ENCODE peak calls at places on chromosomes 4 and X, in ten cellular contexts. N is OCI-LY7; H is left ventricle myocardium inferior; Y is heart left ventricle; J is CD8-positive, alpha-beta T cell; R is caudate nucleus; M is uterus; U is keratinocyte; T is testis; O is transverse colon. K is an unnamed sample.
A peak's percentile ranks its signal among the peaks of the same experiment; 100 is the strongest.

GRCh38 chrX:113759422-113759821 is 824.5 kb upstream of the HTR2C start:
- DNase-seq in Y (no peak), R (no peak), H (no peak), J (no peak), T (no peak), O (no peak), U (no peak), N (no peak), M (no peak), K (no peak)

GRCh38 chr4:152949930-152950329 is 13.8 kb downstream of the FHDC1 start:
- DNase-seq in Y (no peak), T (no peak), J (no peak), H (no peak), R (no peak), O (no peak), U (no peak), M (no peak), N (no peak), K (no peak)

GRCh38 chr4:1026115-1026514 is 14.7 kb downstream of the FGFRL1 start:
- DNase-seq in J (no peak), T (no peak), O (peak; percentile 68), R (no peak), H (peak; percentile 39), U (no peak), Y (no peak), N (peak; percentile 65), M (no peak), K (no peak)

GRCh38 chr4:144562019-144562740 is 83.8 kb upstream of the HHIP start:
- DNase-seq in H (no peak), Y (no peak), M (no peak), R (no peak), J (no peak), T (no peak), U (no peak), N (no peak), O (no peak), K (no peak)

GRCh38 chrX:6029014-6029413 is 199.7 kb downstream of the NLGN4X start:
- DNase-seq in T (no peak), O (no peak), U (no peak), J (no peak), N (no peak), R (no peak), M (no peak), H (no peak), Y (no peak), K (no peak)

GRCh38 chr4:95371457-95372179 is 177.2 kb downstream of the UNC5C start:
- DNase-seq in H (no peak), J (no peak), R (no peak), Y (no peak), N (no peak), U (no peak), M (no peak), T (no peak), O (no peak), K (no peak)

GRCh38 chr4:8086751-8087445 is 71.7 kb downstream of the ABLIM2 start:
- DNase-seq in O (no peak), U (no peak), J (no peak), R (no peak), T (no peak), Y (peak; percentile 47), N (no peak), M (no peak), H (no peak), K (no peak)

GRCh38 chr4:81571105-81571504 is 99.4 kb upstream of the RASGEF1B start:
- DNase-seq in R (no peak), H (no peak), O (no peak), J (no peak), M (no peak), N (no peak), U (no peak), T (no peak), Y (no peak), K (no peak)

GRCh38 chrX:66017659-66018170 is 22.2 kb downstream of the VSIG4 start:
- DNase-seq in J (no peak), Y (no peak), U (no peak), O (no peak), T (no peak), M (no peak), H (no peak), R (no peak), N (no peak), K (no peak)

GRCh38 chrX:77749695-77750094 is 36.3 kb downstream of the ATRX start:
- DNase-seq in T (no peak), H (no peak), M (no peak), R (no peak), Y (no peak), O (no peak), N (no peak), U (no peak), J (no peak), K (no peak)

GRCh38 chr4:147782087-147782781 is 50.3 kb downstream of the ARHGAP10 start:
- DNase-seq in U (no peak), J (no peak), Y (no peak), H (no peak), M (no peak), O (no peak), T (no peak), N (no peak), R (no peak), K (no peak)

GRCh38 chr4:40323866-40324265 is 11.3 kb upstream of the CHRNA9 start:
- DNase-seq in H (no peak), O (no peak), M (peak; percentile 39), T (no peak), N (no peak), Y (no peak), R (no peak), J (no peak), U (no peak), K (no peak)

GRCh38 chrX:123217728-123218127 is 33.6 kb downstream of the GRIA3 start:
- DNase-seq in T (no peak), H (no peak), O (no peak), Y (no peak), N (no peak), M (no peak), R (no peak), J (no peak), U (no peak), K (no peak)

GRCh38 chrX:123222920-123223319 is 38.8 kb downstream of the GRIA3 start:
- DNase-seq in N (no peak), Y (no peak), M (no peak), H (no peak), T (peak; percentile 24), U (no peak), J (no peak), R (no peak), O (no peak), K (no peak)

GRCh38 chrX:123223409-123223808 is 39.3 kb downstream of the GRIA3 start:
- DNase-seq in U (no peak), J (no peak), R (no peak), M (no peak), T (no peak), O (no peak), H (no peak), N (no peak), Y (no peak), K (no peak)

GRCh38 chrX:123217077-123217476 is 33.0 kb downstream of the GRIA3 start:
- DNase-seq in J (no peak), N (no peak), Y (no peak), U (no peak), T (peak; percentile 61), H (no peak), O (no peak), M (no peak), R (no peak), K (no peak)

GRCh38 chrX:123219916-123220315 is 35.8 kb downstream of the GRIA3 start:
- DNase-seq in Y (peak; percentile 44), T (peak; percentile 14), N (no peak), O (no peak), R (no peak), M (no peak), U (no peak), J (no peak), H (peak; percentile 29), K (peak; percentile 47)
- H3K27ac ChIP-seq in Y (no peak overlapping the region), T (no peak overlapping the region), N (no peak overlapping the region), O (no peak overlapping the region), R (peak overlapping the region; percentile 38), M (no peak overlapping the region), U (no peak overlapping the region), J (no peak overlapping the region), H (peak overlapping the region; percentile 62), K (peak overlapping the region; percentile 55)

DNA sequence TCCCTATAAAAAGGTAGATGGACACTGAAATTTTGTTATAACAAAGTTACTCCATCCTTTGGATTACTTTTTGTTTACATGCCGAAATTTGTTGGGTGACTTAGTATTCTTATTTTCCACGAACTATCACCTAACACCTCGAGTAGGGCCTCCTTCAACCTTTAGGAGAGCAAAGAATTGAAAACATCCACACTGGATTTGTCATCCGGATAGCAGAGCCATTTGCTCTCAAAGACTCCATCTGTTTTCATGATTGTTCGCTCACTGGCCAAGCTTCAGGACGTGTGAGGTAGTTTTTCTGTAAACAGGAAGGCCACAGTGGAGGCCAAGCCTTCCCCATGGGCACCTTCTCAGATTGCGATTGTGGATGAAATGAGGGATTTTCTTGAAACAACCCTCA is at the start of gene ADAD1:
- DNase-seq in R (no peak), H (no peak), M (no peak), J (no peak), Y (no peak), N (no peak), U (no peak), O (no peak), T (no peak), K (no peak)
- H3K27ac ChIP-seq in R (no peak within 1 kb of the TSS), H (no peak within 1 kb of the TSS), M (no peak within 1 kb of the TSS), J (no peak within 1 kb of the TSS), Y (no peak within 1 kb of the TSS), N (no peak within 1 kb of the TSS), U (no peak within 1 kb of the TSS), O (no peak within 1 kb of the TSS), T (no peak within 1 kb of the TSS), K (no peak within 1 kb of the TSS)

DNA sequence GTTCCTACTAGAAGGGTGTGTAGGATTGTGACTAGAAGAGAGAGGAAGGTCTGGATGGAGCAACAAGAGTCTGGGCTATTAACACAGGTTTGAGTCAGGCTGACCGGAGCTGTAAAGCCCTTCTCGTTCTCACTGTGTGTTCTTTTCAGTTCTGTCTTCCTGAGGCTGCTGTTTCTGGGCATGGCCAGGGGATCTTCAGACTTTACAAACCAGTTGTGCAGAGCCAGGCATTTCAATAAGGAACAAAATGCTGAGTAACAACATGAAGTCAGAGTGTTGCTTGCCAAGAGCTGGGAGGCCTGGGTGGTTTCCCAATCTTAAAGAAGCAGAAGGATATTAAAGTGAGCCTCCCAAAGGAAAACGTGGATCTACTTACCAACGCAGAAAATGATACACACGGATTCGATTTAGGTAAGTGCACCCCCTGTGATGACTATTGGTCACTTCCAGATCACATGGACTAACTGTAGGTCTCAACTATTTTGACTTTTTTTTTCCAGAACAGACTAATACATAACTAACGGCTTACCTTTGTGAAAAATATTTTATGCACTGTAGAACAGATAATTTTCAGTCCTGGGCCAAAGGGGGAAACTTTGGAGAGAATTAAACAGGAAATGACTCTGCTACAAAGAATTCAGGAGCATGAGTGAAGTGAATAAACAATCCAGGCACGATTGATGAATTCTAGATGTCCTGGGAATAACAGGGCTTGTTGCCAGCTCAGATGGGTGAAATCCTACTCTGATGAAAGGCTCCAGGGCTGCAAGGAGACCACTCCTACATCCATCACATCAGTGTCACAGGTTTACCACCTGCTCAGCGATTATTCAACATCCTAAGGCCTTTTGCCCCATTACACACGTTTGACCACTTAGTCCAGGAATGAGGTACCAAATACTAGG is 94.5 kb downstream of the ANXA3 start:
- DNase-seq in M (peak; percentile 85), T (peak; percentile 81), O (peak; percentile 70), N (no peak), R (no peak), Y (peak; percentile 60), H (peak; percentile 69), J (no peak), U (peak; percentile 84), K (no peak)
- H3K27ac ChIP-seq in M (peak overlapping the region; percentile 70), T (peak overlapping the region; percentile 11), O (peak overlapping the region; percentile 78), N (no peak overlapping the region), R (peak overlapping the region; percentile 80), Y (no peak overlapping the region), H (peak overlapping the region; percentile 77), J (no peak overlapping the region), U (peak overlapping the region; percentile 96), K (peak overlapping the region; percentile 68)

GRCh38 chr4:76562851-76563803 is 128.1 kb downstream of the SHROOM3 start:
- DNase-seq in M (no peak), J (no peak), U (no peak), R (no peak), O (no peak), Y (no peak), N (no peak), H (no peak), T (no peak), K (no peak)
- H3K27ac ChIP-seq in M (peak overlapping the region; percentile 43), J (no peak overlapping the region), U (no peak overlapping the region), R (no peak overlapping the region), O (peak overlapping the region; percentile 46), Y (peak overlapping the region; percentile 29), N (no peak overlapping the region), H (peak overlapping the region; percentile 67), T (no peak overlapping the region), K (no peak overlapping the region)

K was measured in substantia nigra.